ENCODE peak calls at places on chromosomes 16 and 17, in seven cellular contexts. V, Q, E, S, Z, M and C are unnamed samples.

GRCh38 chr17:28390123-28390522 is 15.9 kb downstream of the SLC46A1 start:
- DNase-seq in Q (no peak), E (no peak), S (no peak), M (no peak), V (no peak), Z (no peak), C (no peak)

GRCh38 chr16:12341966-12342365 is 365.4 kb downstream of the SNX29 start:
- DNase-seq in Q (no peak), Z (no peak), E (no peak), V (no peak), M (no peak), S (no peak), C (no peak)

GRCh38 chr17:80372456-80372855 is 42.5 kb upstream of the ENDOV start:
- DNase-seq in M (no peak), Q (no peak), E (no peak), S (no peak), Z (no peak), V (no peak), C (no peak)

GRCh38 chr17:39208136-39208535 is 8.1 kb downstream of the RPL19 start:
- DNase-seq in Z (no peak), E (no peak), V (no peak), S (no peak), M (no peak), Q (peak; percentile 13), C (no peak)

GRCh38 chr16:27841061-27841801 is 222.3 kb downstream of the GSG1L start:
- DNase-seq in Z (no peak), V (no peak), E (no peak), Q (no peak), S (no peak), M (no peak), C (no peak)

GRCh38 chr16:25747160-25747758 is 55.5 kb downstream of the HS3ST4 start:
- DNase-seq in Z (no peak), S (no peak), E (peak; percentile 56), Q (no peak), V (no peak), M (no peak), C (no peak)

GRCh38 chr17:8537734-8538133 is 92.8 kb downstream of the MYH10 start:
- DNase-seq in M (no peak), Z (no peak), S (no peak), E (no peak), Q (no peak), V (no peak), C (no peak)

GRCh38 chr16:49048557-49048956 is 233.1 kb downstream of the CBLN1 start:
- DNase-seq in Q (no peak), E (no peak), V (no peak), S (no peak), M (no peak), Z (no peak), C (no peak)

GRCh38 chr17:58302919-58303551 is 22.3 kb upstream of the MPO start:
- DNase-seq in V (no peak), Z (no peak), E (no peak), S (no peak), M (no peak), Q (no peak), C (no peak)

GRCh38 chr16:66495440-66495839 is 54.5 kb downstream of the TK2 start:
- DNase-seq in S (no peak), M (no peak), Q (no peak), E (no peak), V (no peak), Z (no peak), C (no peak)

GRCh38 chr17:57582881-57583756 is 162.0 kb downstream of the CCDC182 start:
- DNase-seq in E (no peak), S (no peak), Q (no peak), V (no peak), Z (no peak), M (no peak), C (no peak)

GRCh38 chr16:24776486-24777220 is 47.2 kb downstream of the TNRC6A start:
- DNase-seq in S (no peak), Z (no peak), V (no peak), Q (no peak), M (no peak), E (no peak), C (no peak)

GRCh38 chr17:2959371-2960130 is 103.9 kb downstream of the OR1D5 start:
- DNase-seq in Q (no peak), E (no peak), M (no peak), Z (no peak), V (no peak), S (no peak), C (no peak)

GRCh38 chr17:48175692-48176450 is 68.3 kb downstream of the SNX11 start:
- DNase-seq in Z (no peak), M (no peak), V (no peak), Q (no peak), S (peak; percentile 4), E (no peak), C (no peak)

GRCh38 chr16:3481696-3482658 is 13.3 kb downstream of the C16orf90 start:
- DNase-seq in Q (no peak), V (no peak), M (no peak), S (no peak), Z (no peak), E (no peak), C (no peak)

GRCh38 chr16:84059946-84060901 is 17.6 kb upstream of the SLC38A8 start:
- DNase-seq in Q (no peak), E (no peak), S (no peak), Z (no peak), M (no peak), V (no peak), C (no peak)

GRCh38 chr16:65059421-65059980 is 62.4 kb downstream of the CDH11 start:
- DNase-seq in S (no peak), Z (no peak), M (no peak), E (peak; percentile 90), Q (no peak), V (no peak), C (no peak)